ENCODE peak calls at places on chromosomes 12 and 14, in four cellular contexts. K is AG04449, R is retina, G is esophagus squamous epithelium. B is an unnamed sample.

GRCh38 chr12:17079251-17079909 is 473.4 kb upstream of the LMO3 start:
- DNase-seq in K (no peak), R (no peak), G (no peak), B (no peak)

GRCh38 chr12:104187446-104188155 is 28.0 kb upstream of the TXNRD1 start:
- DNase-seq in K (no peak), R (no peak), G (no peak), B (no peak)

GRCh38 chr12:48356041-48356768 is 5.5 kb upstream of the ZNF641 start:
- DNase-seq in K (no peak), R (no peak), G (no peak), B (peak; percentile 9)

GRCh38 chr12:26666286-26666685 is 166.7 kb downstream of the ITPR2 start:
- DNase-seq in K (no peak), R (no peak), G (no peak), B (peak; percentile 65)

GRCh38 chr12:90188857-90189256 is 480.2 kb upstream of the ATP2B1 start:
- DNase-seq in K (no peak), R (no peak), G (no peak), B (no peak)

GRCh38 chr14:100896369-100897060 is 7.0 kb downstream of the RTL1 start:
- DNase-seq in K (no peak), R (peak; percentile 50), G (no peak), B (no peak)

GRCh38 chr12:32589165-32589891 is 89.8 kb upstream of the DNM1L start:
- DNase-seq in K (no peak), R (no peak), G (no peak), B (no peak)

GRCh38 chr14:21057803-21058675 is at the start of gene RNASE8:
- DNase-seq in K (no peak), R (no peak), G (no peak), B (peak; percentile 16)

GRCh38 chr12:52820521-52820920 is 6.6 kb upstream of the KRT4 start:
- DNase-seq in K (no peak), R (no peak), G (no peak), B (no peak)

GRCh38 chr12:100404769-100405407 is 48.0 kb downstream of the SLC17A8 start:
- DNase-seq in K (no peak), R (peak; percentile 9), G (no peak), B (peak; percentile 26)

GRCh38 chr14:68145539-68145938 is 326.0 kb downstream of the RAD51B start:
- DNase-seq in K (no peak), R (no peak), G (no peak), B (peak; percentile 56)

GRCh38 chr14:31205681-31206535 is 1.7 kb downstream of the HECTD1 start:
- DNase-seq in K (peak; percentile 49), R (peak; percentile 34), G (no peak), B (peak; percentile 88)

GRCh38 chr12:54560374-54560858 is 11.0 kb downstream of the PDE1B start:
- DNase-seq in K (no peak), R (peak; percentile 89), G (peak; percentile 72), B (peak; percentile 79)

GRCh38 chr12:2057041-2057792 is 4.4 kb downstream of the CACNA1C start:
- DNase-seq in K (no peak), R (peak; percentile 76), G (no peak), B (peak; percentile 52)

GRCh38 chr12:29463198-29463597 is 34.3 kb downstream of the OVCH1 start:
- DNase-seq in K (no peak), R (no peak), G (no peak), B (no peak)

GRCh38 chr12:80441921-80442320 is 2.1 kb upstream of the PTPRQ start:
- DNase-seq in K (peak; percentile 41), R (no peak), G (no peak), B (peak; percentile 75)

GRCh38 chr12:121709478-121709890 is 3.1 kb upstream of the TMEM120B start:
- DNase-seq in K (peak; percentile 19), R (no peak), G (no peak), B (peak; percentile 79)

GRCh38 chr12:121184425-121184824 is 25.5 kb upstream of the P2RX4 start:
- DNase-seq in K (no peak), R (no peak), G (no peak), B (no peak)

GRCh38 chr12:101209319-101210302 is at the start of gene SLC5A8:
- DNase-seq in K (no peak), R (peak; percentile 68), G (no peak), B (no peak)